ENCODE peak calls at places on chromosomes 16 and 17, in four cellular contexts. G is amniotic epithelial cell, W is mucosa of gallbladder, P is NCI-H2081. O is an unnamed sample.

GRCh38 chr17:73362697-73363096 is 50.9 kb upstream of the CDC42EP4 start:
- DNase-seq in G (no peak), W (no peak), P (no peak), O (no peak)

GRCh38 chr17:72187544-72187943 is 66.7 kb downstream of the SOX9 start:
- DNase-seq in P (peak; percentile 57), G (no peak), W (peak; percentile 53), O (peak; percentile 60)

GRCh38 chr16:10181196-10182162 is 749 bp downstream of the GRIN2A start:
- DNase-seq in P (no peak), G (peak; percentile 10), W (peak; percentile 57), O (peak; percentile 27)

GRCh38 chr17:82317394-82318168 is at the start of gene CD7:
- DNase-seq in P (no peak), W (no peak), G (no peak), O (no peak)

GRCh38 chr17:55527520-55528118 is 16.4 kb upstream of the SMIM36 start:
- DNase-seq in P (peak; percentile 23), W (peak; percentile 28), G (peak; percentile 68), O (no peak)

GRCh38 chr17:73939808-73940207 is 263.7 kb upstream of the RPL38 start:
- DNase-seq in G (no peak), P (no peak), W (no peak), O (no peak)

GRCh38 chr16:68445458-68445857 is 2.9 kb downstream of the SMPD3 start:
- DNase-seq in W (peak; percentile 70), P (peak; percentile 76), G (peak; percentile 45), O (peak; percentile 81)

GRCh38 chr17:82973456-82974135 is 105.8 kb upstream of the METRNL start:
- DNase-seq in P (no peak), G (no peak), W (no peak), O (no peak)

GRCh38 chr17:65855245-65855644 is 293.8 kb upstream of the AXIN2 start:
- DNase-seq in W (no peak), P (no peak), G (peak; percentile 24), O (peak; percentile 36)

GRCh38 chr16:60329110-60329509 is 1595.0 kb upstream of the GOT2 start:
- DNase-seq in P (no peak), G (no peak), W (no peak), O (no peak)

GRCh38 chr17:21213491-21214014 is 408 bp downstream of the TMEM11 start:
- DNase-seq in P (no peak), G (peak; percentile 41), W (peak; percentile 16), O (no peak)

GRCh38 chr16:68954871-68955635 is 111.7 kb downstream of the TANGO6 start:
- DNase-seq in P (peak; percentile 31), G (no peak), W (no peak), O (no peak)

GRCh38 chr17:16419074-16419928 is 3.9 kb downstream of the TRPV2 start:
- DNase-seq in G (peak; percentile 92), P (no peak), W (no peak), O (no peak)

GRCh38 chr17:11506635-11507034 is 91.6 kb upstream of the DNAH9 start:
- DNase-seq in W (peak; percentile 13), G (no peak), P (no peak), O (peak; percentile 20)

GRCh38 chr17:32111141-32111771 is 31.0 kb upstream of the RHOT1 start:
- DNase-seq in W (peak; percentile 33), G (peak; percentile 15), P (peak; percentile 56), O (peak; percentile 39)

GRCh38 chr17:61809816-61810392 is 53.4 kb downstream of the BRIP1 start:
- DNase-seq in W (no peak), G (peak; percentile 72), P (peak; percentile 69), O (no peak)

GRCh38 chr17:17570207-17570797 is 21.2 kb downstream of the PEMT start:
- DNase-seq in W (peak; percentile 56), G (no peak), P (peak; percentile 6), O (peak; percentile 54)

GRCh38 chr17:14373587-14374259 is 72.8 kb downstream of the HS3ST3B1 start:
- DNase-seq in W (no peak), G (peak; percentile 20), P (no peak), O (no peak)

GRCh38 chr16:50671644-50672260 is 9.4 kb downstream of the SNX20 start:
- DNase-seq in W (no peak), P (peak; percentile 0), G (peak; percentile 36), O (peak; percentile 41)

GRCh38 chr16:89861648-89862047 is 11.7 kb upstream of the TCF25 start:
- DNase-seq in P (no peak), W (no peak), G (no peak), O (no peak)

GRCh38 chr16:54933281-54934150 is 2.9 kb downstream of the IRX5 start:
- DNase-seq in P (no peak), G (no peak), W (no peak), O (no peak)

GRCh38 chr17:10754109-10754508 is 24.3 kb upstream of the TMEM220 start:
- DNase-seq in G (peak; percentile 21), P (no peak), W (no peak), O (peak; percentile 67)

GRCh38 chr17:35088647-35088910 is 25.1 kb upstream of the RFFL start:
- DNase-seq in G (no peak), P (peak; percentile 34), W (peak; percentile 23), O (peak; percentile 60)

GRCh38 chr17:78977992-78978973 is 1.4 kb downstream of the LGALS3BP start:
- DNase-seq in W (no peak), G (no peak), P (no peak), O (no peak)

GRCh38 chr17:50279181-50279526 is 4.9 kb downstream of the TMEM92 start:
- DNase-seq in G (no peak), P (no peak), W (no peak), O (no peak)

GRCh38 chr16:49690778-49691177 is 165.1 kb downstream of the ZNF423 start:
- DNase-seq in G (no peak), W (no peak), P (no peak), O (no peak)

GRCh38 chr17:12613566-12613965 is 52.1 kb upstream of the MYOCD start:
- DNase-seq in G (no peak), W (no peak), P (no peak), O (no peak)

GRCh38 chr17:83067718-83068261 is 11.6 kb upstream of the METRNL start:
- DNase-seq in P (no peak), G (no peak), W (no peak), O (no peak)

GRCh38 chr17:39069114-39069756 is 82.2 kb downstream of the PLXDC1 start:
- DNase-seq in P (peak; percentile 20), G (peak; percentile 51), W (peak; percentile 20), O (no peak)

GRCh38 chr16:66364117-66364958 is 2.2 kb upstream of the CDH5 start:
- DNase-seq in G (no peak), P (no peak), W (peak; percentile 65), O (peak; percentile 41)

GRCh38 chr17:57478433-57478832 is 222.1 kb downstream of the MSI2 start:
- DNase-seq in P (no peak), W (peak; percentile 57), G (peak; percentile 99), O (no peak)

O was measured in colonic mucosa.